ENCODE peak calls at places on chromosome 22, in seven cellular contexts. S is cardiac muscle cell; G is mesenchymal stem cell; A is CD4-positive, CD25-positive, alpha-beta regulatory T cell; P is pancreas; W is left lung; K is neuronal stem cell. Y is an unnamed sample. For H3K36me3, the result is how much of the 10 kb centered on the place peaks cover.

GRCh38 chr22:19674129-19674928 is 40.0 kb upstream of the SEPTIN5 start:
- DNase-seq in G (no peak), P (no peak), A (no peak), S (no peak), K (no peak), W (no peak), Y (no peak)

GRCh38 chr22:32203181-32204105 is 1.4 kb downstream of the RFPL2 start:
- DNase-seq in W (peak), G (no peak), A (no peak), P (no peak), S (no peak), K (no peak), Y (no peak)

GRCh38 chr22:24224468-24224867 is 20.4 kb downstream of the GGT5 start:
- DNase-seq in K (no peak), P (no peak), S (no peak), A (no peak), W (no peak), G (no peak), Y (no peak)

GRCh38 chr22:33303109-33303508 is 244.9 kb upstream of the SYN3 start:
- DNase-seq in W (no peak), P (no peak), S (no peak), K (no peak), A (no peak), G (no peak), Y (no peak)

GRCh38 chr22:49368976-49369725 is 458.5 kb downstream of the BRD1 start:
- DNase-seq in A (no peak), W (no peak), K (no peak), G (no peak), P (no peak), S (no peak), Y (no peak)

GRCh38 chr22:50304528-50305392 is 2.7 kb downstream of the PLXNB2 start:
- DNase-seq in P (no peak), K (no peak), W (no peak), G (no peak), A (no peak), S (no peak), Y (peak)

GRCh38 chr22:49197500-49197899 is 630.2 kb downstream of the BRD1 start:
- DNase-seq in S (peak), W (no peak), P (no peak), A (no peak), K (no peak), G (no peak), Y (no peak)

GRCh38 chr22:38125038-38125610 is 14.6 kb upstream of the BAIAP2L2 start:
- DNase-seq in W (no peak), G (no peak), K (no peak), S (no peak), P (no peak), A (no peak), Y (no peak)

GRCh38 chr22:37485006-37485713 is 1.0 kb downstream of the MFNG start:
- DNase-seq in G (no peak), K (no peak), A (peak), W (peak), S (no peak), P (no peak), Y (no peak)

GRCh38 chr22:48404004-48404403 is 1423.7 kb downstream of the BRD1 start:
- DNase-seq in S (no peak), A (no peak), W (no peak), P (no peak), G (no peak), K (no peak), Y (no peak)

GRCh38 chr22:41650229-41650628 is 29.1 kb downstream of the XRCC6 start:
- DNase-seq in G (no peak), K (no peak), P (no peak), A (no peak), S (no peak), W (no peak), Y (no peak)

GRCh38 chr22:50206599-50206998 is 5.8 kb downstream of the SELENOO start:
- DNase-seq in K (no peak), P (no peak), G (peak), S (peak), W (peak), A (no peak), Y (no peak)

GRCh38 chr22:36797334-36797733 is 19.5 kb downstream of the PVALB start:
- DNase-seq in A (no peak), K (no peak), P (no peak), W (no peak), S (no peak), G (no peak), Y (no peak)

GRCh38 chr22:44402196-44403111 is 89.7 kb upstream of the SHISAL1 start:
- DNase-seq in P (no peak), S (no peak), G (no peak), K (no peak), W (peak), A (no peak), Y (no peak)

GRCh38 chr22:39317084-39317755 is 2.2 kb downstream of the RPL3 start:
- DNase-seq in W (no peak), S (no peak), K (no peak), P (no peak), G (peak), A (no peak), Y (no peak)

GRCh38 chr22:24761888-24762675 is 12.4 kb downstream of the PIWIL3 start:
- DNase-seq in G (no peak), K (no peak), A (no peak), W (no peak), S (no peak), P (no peak), Y (no peak)

GRCh38 chr22:27613099-27614089 is 188.2 kb downstream of the MN1 start:
- DNase-seq in P (no peak), K (no peak), A (no peak), G (no peak), W (no peak), S (no peak), Y (no peak)

GRCh38 chr22:27615408-27615807 is 186.1 kb downstream of the MN1 start:
- DNase-seq in A (no peak), W (no peak), G (no peak), P (no peak), K (no peak), S (no peak), Y (no peak)

GRCh38 chr22:27612075-27612474 is 189.5 kb downstream of the MN1 start:
- DNase-seq in S (no peak), A (no peak), W (no peak), K (no peak), G (no peak), P (no peak), Y (no peak)

GRCh38 chr22:27616033-27616432 is 185.5 kb downstream of the MN1 start:
- DNase-seq in S (no peak), G (no peak), W (no peak), P (no peak), K (no peak), A (no peak), Y (no peak)

DNA sequence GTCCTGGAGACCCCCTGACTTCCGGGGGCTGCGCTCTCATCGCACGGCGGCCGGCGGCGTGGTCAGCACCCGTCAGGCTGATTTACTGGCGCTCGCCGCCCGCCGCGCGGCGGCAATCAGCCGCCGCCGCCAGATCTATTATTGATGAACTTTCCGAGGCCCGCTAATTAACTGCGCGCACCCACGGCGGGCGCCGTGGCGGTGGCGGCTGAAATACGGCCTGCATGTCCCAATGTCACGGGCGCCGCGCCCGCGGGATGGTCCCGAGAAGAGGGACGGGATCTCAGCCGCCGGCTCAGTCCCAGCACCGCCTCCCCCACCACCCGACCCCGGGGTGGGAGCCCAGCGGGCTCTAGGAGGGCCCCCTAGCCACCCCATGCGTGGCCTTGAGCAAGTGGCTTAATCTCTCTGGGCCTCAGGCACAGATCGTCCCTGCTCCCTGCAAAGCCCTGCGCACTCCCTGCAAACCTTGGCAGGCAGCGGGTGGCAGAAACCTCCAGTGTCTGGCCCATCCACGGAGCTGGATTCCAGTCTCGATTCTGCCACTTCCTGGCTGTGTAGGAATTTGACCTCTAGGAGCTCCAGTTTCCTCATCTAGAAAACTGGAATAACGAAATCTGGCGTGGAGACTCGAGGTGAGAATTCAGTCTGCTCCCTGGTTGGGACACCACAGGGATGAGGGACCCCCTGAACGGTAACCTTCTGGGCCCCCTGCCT is 187.1 kb downstream of the MN1 start:
- DNase-seq in P (no peak), G (no peak), K (no peak), A (no peak), W (no peak), S (no peak), Y (no peak)
- H3K4me3 ChIP-seq in P (no peak), G (no peak), K (no peak), A (no peak), W (no peak), S (no peak), Y (no peak)

GRCh38 chr22:21845558-21846452 is 21.6 kb downstream of the MAPK1 start:
- DNase-seq in P (no peak), A (no peak), W (no peak), G (no peak), K (no peak), S (no peak), Y (no peak)

GRCh38 chr22:21850660-21851059 is 16.8 kb downstream of the MAPK1 start:
- DNase-seq in S (no peak), P (no peak), G (no peak), K (no peak), A (no peak), W (no peak), Y (no peak)

GRCh38 chr22:21849489-21849888 is 18.0 kb downstream of the MAPK1 start:
- DNase-seq in P (no peak), S (no peak), W (no peak), A (no peak), G (peak), K (no peak), Y (no peak)
- H3K36me3 ChIP-seq in P (under half), S (under half), W (under half), A (under half), G (under half), K (under half), Y (under half)

GRCh38 chr22:35582218-35582860 is 34.8 kb downstream of the MB start:
- DNase-seq in S (no peak), A (no peak), P (no peak), G (peak), K (no peak), W (no peak), Y (no peak)
- H3K4me3 ChIP-seq in S (no peak), A (no peak), P (no peak), G (no peak), K (no peak), W (no peak), Y (no peak)

GRCh38 chr22:30144391-30144790 is 64.1 kb downstream of the HORMAD2 start:
- DNase-seq in P (no peak), W (no peak), S (no peak), G (no peak), K (no peak), A (no peak), Y (no peak)

GRCh38 chr22:30143265-30143664 is 63.0 kb downstream of the HORMAD2 start:
- DNase-seq in A (no peak), S (no peak), W (no peak), P (no peak), K (no peak), G (no peak), Y (no peak)

GRCh38 chr22:30140414-30140813 is 60.1 kb downstream of the HORMAD2 start:
- DNase-seq in K (no peak), W (no peak), P (no peak), G (no peak), S (no peak), A (no peak), Y (no peak)
- H3K36me3 ChIP-seq in K (under half), W (under half), P (under half), G (under half), S (under half), A (under half), Y (under half)

GRCh38 chr22:23183107-23183698 is 2.9 kb downstream of the BCR start:
- DNase-seq in P (peak), G (peak), A (no peak), W (peak), S (peak), K (peak), Y (peak)
- H3K4me3 ChIP-seq in P (peak), G (peak), A (peak), W (peak), S (peak), K (peak), Y (peak)

Y was measured in mammary epithelial cell.